ENCODE peak calls at places on chromosomes 13 and 19, in four cellular contexts. G is heart right ventricle, A is brain microvascular endothelial cell, C is stomach. D is an unnamed sample.

GRCh38 chr13:98405107-98405571 is 171.8 kb downstream of the STK24 start:
- DNase-seq in C (no peak), G (no peak), A (no peak), D (no peak)

GRCh38 chr13:31204592-31204991 is 4.8 kb downstream of the B3GLCT start:
- DNase-seq in G (no peak), A (peak), C (no peak), D (peak)

GRCh38 chr19:13790354-13790753 is 4.9 kb upstream of the ZSWIM4 start:
- DNase-seq in C (no peak), G (no peak), A (peak), D (no peak)

GRCh38 chr19:35124098-35125060 is 8.8 kb downstream of the FXYD3 start:
- DNase-seq in A (peak), C (peak), G (peak), D (peak)

GRCh38 chr19:47435196-47435595 is 15.9 kb upstream of the MEIS3 start:
- DNase-seq in C (no peak), G (no peak), A (no peak), D (no peak)

GRCh38 chr13:50936681-50937080 is 27.1 kb downstream of the RNASEH2B start:
- DNase-seq in A (no peak), G (no peak), C (no peak), D (no peak)

GRCh38 chr13:40318366-40318765 is 348.1 kb downstream of the FOXO1 start:
- DNase-seq in C (peak), A (no peak), G (peak), D (peak)

GRCh38 chr19:16627194-16627927 is 643 bp downstream of the MED26 start:
- DNase-seq in C (no peak), G (no peak), A (no peak), D (peak)

GRCh38 chr19:10412257-10412977 is 7.9 kb upstream of the PDE4A start:
- DNase-seq in G (no peak), A (no peak), C (no peak), D (no peak)

GRCh38 chr13:103238441-103238840 is 172.2 kb upstream of the SLC10A2 start:
- DNase-seq in A (no peak), C (no peak), G (no peak), D (no peak)

GRCh38 chr19:29002336-29002735 is 210.6 kb downstream of the UQCRFS1 start:
- DNase-seq in A (no peak), C (no peak), G (no peak), D (no peak)

GRCh38 chr19:9885077-9885552 is 50.0 kb downstream of the PIN1 start:
- DNase-seq in A (peak), C (no peak), G (peak), D (no peak)

GRCh38 chr19:40366697-40367561 is 18.4 kb downstream of the PLD3 start:
- DNase-seq in C (no peak), A (peak), G (no peak), D (no peak)

GRCh38 chr13:37647038-37647650 is 48.6 kb upstream of the POSTN start:
- DNase-seq in G (no peak), C (no peak), A (peak), D (no peak)

GRCh38 chr13:100633461-100633860 is 41.1 kb downstream of the TMTC4 start:
- DNase-seq in G (no peak), A (peak), C (no peak), D (peak)

GRCh38 chr13:43472980-43473379 is 313.8 kb downstream of the ENOX1 start:
- DNase-seq in G (no peak), C (no peak), A (no peak), D (no peak)

GRCh38 chr19:13998426-13998825 is 7.7 kb downstream of the RFX1 start:
- DNase-seq in C (no peak), G (no peak), A (no peak), D (no peak)

GRCh38 chr19:45667620-45668341 is at the start of gene GIPR:
- DNase-seq in A (peak), G (peak), C (peak), D (peak)

GRCh38 chr13:50914301-50914700 is 4.7 kb downstream of the RNASEH2B start:
- DNase-seq in C (no peak), G (no peak), A (no peak), D (no peak)

GRCh38 chr19:49605605-49606004 is 14.6 kb downstream of the PRR12 start:
- DNase-seq in A (no peak), G (no peak), C (no peak), D (no peak)

GRCh38 chr19:17526922-17527321 is 15.5 kb downstream of the PGLS start:
- DNase-seq in G (no peak), C (no peak), A (no peak), D (no peak)

GRCh38 chr19:18007939-18008673 is at the start of gene ARRDC2:
- DNase-seq in C (peak), G (peak), A (peak), D (peak)

GRCh38 chr13:33800646-33801186 is 17.2 kb upstream of the RFC3 start:
- DNase-seq in G (no peak), A (no peak), C (no peak), D (no peak)

GRCh38 chr13:107867701-107868661 is 347.4 kb downstream of the LIG4 start:
- DNase-seq in C (peak), A (peak), G (peak), D (no peak)

GRCh38 chr13:90238433-90238832 is 1109.1 kb upstream of the MIR17HG start:
- DNase-seq in A (no peak), G (no peak), C (no peak), D (peak)

GRCh38 chr13:99417821-99418662 is 83.2 kb upstream of the TM9SF2 start:
- DNase-seq in G (no peak), A (no peak), C (peak), D (no peak)

GRCh38 chr19:4582980-4583842 is 23.7 kb upstream of the SEMA6B start:
- DNase-seq in G (no peak), C (no peak), A (no peak), D (no peak)

GRCh38 chr19:4584670-4585460 is 25.4 kb upstream of the SEMA6B start:
- DNase-seq in G (no peak), A (no peak), C (no peak), D (no peak)

GRCh38 chr19:4582112-4582553 is 22.6 kb upstream of the SEMA6B start:
- DNase-seq in G (no peak), C (no peak), A (no peak), D (no peak)

GRCh38 chr19:4585556-4585955 is 26.1 kb upstream of the SEMA6B start:
- DNase-seq in A (no peak), G (no peak), C (no peak), D (no peak)

DNA sequence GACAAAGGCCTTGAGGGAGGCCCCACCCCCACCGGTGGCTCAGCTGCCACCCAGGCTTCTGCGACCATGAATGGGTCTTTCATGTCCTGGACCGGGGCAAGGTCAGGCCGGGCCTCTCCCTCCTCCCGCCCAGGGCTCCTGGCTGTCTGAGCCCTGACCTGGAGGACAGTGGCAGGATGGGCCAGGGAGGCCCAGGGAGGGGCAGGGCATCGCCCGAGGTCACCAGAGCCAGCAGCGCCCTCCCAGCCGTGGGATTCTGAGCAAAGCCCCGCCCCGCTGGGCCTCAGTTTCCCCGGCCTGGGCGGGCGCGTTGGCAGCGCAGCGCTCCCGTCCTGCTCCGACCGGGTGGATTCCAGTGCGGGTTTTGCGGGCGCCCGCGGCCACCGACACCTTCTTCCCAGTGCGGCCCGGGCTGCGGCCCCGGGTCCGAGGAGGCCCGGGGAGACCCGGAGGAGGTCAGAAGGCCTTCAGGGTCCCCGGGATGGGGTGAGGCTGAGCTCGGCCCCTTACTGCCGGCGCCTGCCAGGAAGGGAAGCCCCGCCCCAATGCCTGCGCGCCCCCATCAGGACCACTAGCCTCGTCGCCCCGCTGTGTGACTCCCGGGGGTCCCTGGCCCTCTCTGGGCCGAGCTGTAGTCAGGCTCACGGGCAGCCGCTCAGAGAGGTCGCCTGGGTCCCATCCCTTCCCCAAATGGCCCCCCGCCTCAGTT is 24.6 kb upstream of the SEMA6B start:
- DNase-seq in G (no peak), A (no peak), C (no peak), D (no peak)
- H3K27ac ChIP-seq in G (no peak), A (no peak), C (no peak), D (no peak)

GRCh38 chr13:56352356-56352755 is 788.4 kb upstream of the PRR20A start:
- DNase-seq in A (no peak), C (no peak), G (no peak), D (peak)

GRCh38 chr13:56347014-56347413 is 793.7 kb upstream of the PRR20A start:
- DNase-seq in A (no peak), C (no peak), G (no peak), D (no peak)

GRCh38 chr13:56349866-56350265 is 790.9 kb upstream of the PRR20A start:
- DNase-seq in G (no peak), C (no peak), A (no peak), D (no peak)

GRCh38 chr13:56352901-56353300 is 787.8 kb upstream of the PRR20A start:
- DNase-seq in A (no peak), G (no peak), C (no peak), D (no peak)

GRCh38 chr13:56351041-56351440 is 789.7 kb upstream of the PRR20A start:
- DNase-seq in G (no peak), A (no peak), C (no peak), D (peak)
- TF ChIP-seq CTCF in G (no peak), A (no peak), C (no peak), D (no peak)

GRCh38 chr19:41426952-41427646 is at the start of gene B3GNT8:
- DNase-seq in C (peak), A (peak), G (peak), D (peak)
- H3K27ac ChIP-seq in C (peak), A (no peak), G (peak), D (peak)

DNA sequence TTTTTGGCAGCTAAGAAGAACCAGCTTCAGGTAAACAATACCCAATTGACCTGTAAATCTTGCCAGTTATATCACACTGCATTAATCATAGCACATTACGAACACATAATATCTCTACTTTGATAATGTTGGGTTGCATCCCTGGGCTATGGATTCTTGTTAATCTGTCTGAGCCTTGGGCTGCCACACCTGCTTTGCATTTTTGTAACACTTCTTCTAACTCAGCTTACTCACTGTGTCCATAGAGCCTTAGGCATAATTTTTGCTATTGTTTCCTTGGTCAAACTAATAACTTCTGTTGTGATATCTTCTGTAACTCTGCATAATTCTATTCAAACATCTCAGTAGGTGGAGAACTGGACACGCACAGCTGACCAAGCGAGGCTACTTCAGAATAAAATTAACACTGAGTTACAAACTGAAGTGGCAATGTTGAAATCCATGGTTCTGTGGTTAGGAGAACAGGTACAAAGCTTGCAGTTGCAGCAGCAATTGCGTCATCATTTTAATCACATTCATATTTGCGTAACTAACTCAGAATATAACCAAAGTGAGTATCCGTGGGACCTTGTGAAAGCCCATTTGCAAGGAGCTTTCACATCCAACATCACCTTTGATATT is 6.4 kb downstream of the ZNF350 start:
- DNase-seq in G (no peak), C (no peak), A (no peak), D (no peak)
- TF ChIP-seq CTCF in G (no peak), C (no peak), A (no peak), D (no peak)

GRCh38 chr19:6503407-6504201 is 1.5 kb upstream of the TUBB4A start:
- DNase-seq in G (peak), C (no peak), A (no peak), D (no peak)
- H3K27ac ChIP-seq in G (no peak), C (no peak), A (no peak), D (no peak)

GRCh38 chr13:41463823-41464602 is 6.7 kb downstream of the RGCC start:
- DNase-seq in A (no peak), G (no peak), C (no peak), D (no peak)
- TF ChIP-seq CTCF in A (no peak), G (no peak), C (no peak), D (no peak)

GRCh38 chr19:2769218-2769617 is 13.9 kb downstream of the SGTA start:
- DNase-seq in G (no peak), C (no peak), A (no peak), D (no peak)
- H3K27ac ChIP-seq in G (peak), C (no peak), A (no peak), D (no peak)

DNA sequence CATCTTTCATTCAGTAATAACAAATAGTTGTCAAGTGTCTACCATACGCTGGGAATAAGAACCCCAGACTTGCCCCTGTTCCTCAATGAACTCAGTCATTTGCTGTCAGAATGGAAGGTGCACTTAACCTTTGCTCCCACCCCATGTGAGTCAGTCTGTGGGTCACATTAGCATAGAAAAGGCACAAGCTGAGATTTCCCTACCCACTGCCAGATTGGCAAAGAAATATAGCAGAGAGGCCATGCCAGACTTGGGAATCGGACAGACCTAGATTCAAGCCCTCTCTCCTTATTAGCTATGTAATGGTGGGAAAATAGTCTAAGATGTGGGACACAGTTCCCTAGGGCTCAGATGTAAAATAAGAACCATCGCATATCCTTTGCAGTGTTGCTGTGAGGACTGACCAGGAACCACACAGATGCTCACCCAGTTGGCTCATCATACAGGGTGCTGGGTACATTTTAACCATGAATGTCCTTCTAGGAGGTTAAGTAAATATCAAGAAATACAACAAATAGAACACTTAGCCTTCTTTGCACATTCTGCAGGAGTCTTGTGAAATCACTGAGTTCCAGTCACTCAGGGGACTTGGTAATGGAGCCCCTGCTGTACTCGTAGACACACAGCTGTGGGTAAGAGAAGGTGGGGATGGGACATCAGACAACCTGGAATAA is 218.2 kb downstream of the FGF14 start:
- DNase-seq in C (no peak), A (no peak), G (no peak), D (no peak)
- TF ChIP-seq CTCF in C (no peak), A (no peak), G (no peak), D (no peak)